ENCODE peak calls at places on chromosomes 2 and 18, in seven cellular contexts. K, U, E, T, V, B and J are unnamed samples.

GRCh38 chr2:203567786-203568185 is 32.7 kb upstream of the RAPH1 start:
- DNase-seq in K (no peak), U (no peak), E (no peak), T (no peak), V (no peak), B (no peak), J (no peak)

GRCh38 chr18:12377556-12378553 is 828 bp upstream of the AFG3L2 start:
- DNase-seq in K (peak; percentile 83), U (no peak), E (no peak), T (no peak), V (no peak), B (peak; percentile 98), J (no peak)

GRCh38 chr18:51038110-51038509 is 8.1 kb downstream of the SMAD4 start:
- DNase-seq in K (no peak), U (no peak), E (peak; percentile 94), T (no peak), V (no peak), B (no peak), J (no peak)

GRCh38 chr2:55361465-55362189 is 58.0 kb downstream of the CCDC88A start:
- DNase-seq in K (no peak), U (no peak), E (no peak), T (no peak), V (no peak), B (no peak), J (no peak)

GRCh38 chr2:112692914-112693313 is 27.9 kb upstream of the NT5DC4 start:
- DNase-seq in K (no peak), U (no peak), E (no peak), T (no peak), V (no peak), B (no peak), J (no peak)

GRCh38 chr2:74834806-74835755 is 1.2 kb downstream of the HK2 start:
- DNase-seq in K (peak; percentile 31), U (peak; percentile 78), E (peak; percentile 55), T (no peak), V (no peak), B (peak; percentile 97), J (peak; percentile 79)

GRCh38 chr2:190841707-190842505 is 38.7 kb upstream of the GLS start:
- DNase-seq in K (peak; percentile 60), U (no peak), E (peak; percentile 42), T (no peak), V (no peak), B (no peak), J (no peak)

GRCh38 chr2:119523959-119524694 is at the start of gene SCTR:
- DNase-seq in K (no peak), U (no peak), E (no peak), T (no peak), V (no peak), B (peak; percentile 69), J (no peak)

GRCh38 chr2:235300368-235301201 is 193.3 kb upstream of the AGAP1 start:
- DNase-seq in K (no peak), U (no peak), E (no peak), T (no peak), V (no peak), B (no peak), J (no peak)

GRCh38 chr2:125745514-125745913 is 910.4 kb upstream of the GYPC start:
- DNase-seq in K (no peak), U (no peak), E (peak; percentile 49), T (peak; percentile 4), V (no peak), B (peak; percentile 73), J (no peak)

GRCh38 chr2:157822993-157823392 is 53.1 kb downstream of the ACVR1 start:
- DNase-seq in K (no peak), U (no peak), E (no peak), T (no peak), V (no peak), B (no peak), J (no peak)

GRCh38 chr2:172373761-172374160 is 53.6 kb upstream of the ITGA6 start:
- DNase-seq in K (no peak), U (no peak), E (no peak), T (no peak), V (no peak), B (no peak), J (no peak)

GRCh38 chr2:191857406-191857805 is 10.5 kb upstream of the CAVIN2 start:
- DNase-seq in K (no peak), U (no peak), E (no peak), T (no peak), V (no peak), B (no peak), J (no peak)

GRCh38 chr2:55581875-55582547 is 35.4 kb downstream of the PPP4R3B start:
- DNase-seq in K (no peak), U (no peak), E (no peak), T (no peak), V (no peak), B (no peak), J (no peak)

GRCh38 chr2:190637331-190637734 is 11.6 kb upstream of the NAB1 start:
- DNase-seq in K (no peak), U (no peak), E (no peak), T (no peak), V (no peak), B (no peak), J (no peak)

GRCh38 chr2:85553184-85553583 is 8.1 kb downstream of the GGCX start:
- DNase-seq in K (no peak), U (no peak), E (no peak), T (no peak), V (no peak), B (no peak), J (no peak)

GRCh38 chr2:217047209-217047998 is 187.5 kb upstream of the TNP1 start:
- DNase-seq in K (peak; percentile 8), U (no peak), E (peak; percentile 23), T (no peak), V (no peak), B (no peak), J (no peak)

GRCh38 chr2:180979086-180979934 is 1.1 kb upstream of the UBE2E3 start:
- DNase-seq in K (no peak), U (no peak), E (peak; percentile 82), T (no peak), V (no peak), B (peak; percentile 4), J (no peak)

GRCh38 chr2:174633621-174633927 is 36.0 kb upstream of the WIPF1 start:
- DNase-seq in K (no peak), U (no peak), E (no peak), T (no peak), V (no peak), B (no peak), J (peak; percentile 15)

GRCh38 chr2:9984217-9984739 is 32.8 kb downstream of the GRHL1 start:
- DNase-seq in K (peak; percentile 90), U (peak; percentile 61), E (peak; percentile 38), T (peak; percentile 20), V (peak; percentile 47), B (peak; percentile 78), J (peak; percentile 2)

GRCh38 chr18:1463981-1464380 is 559.3 kb downstream of the ADCYAP1 start:
- DNase-seq in K (no peak), U (no peak), E (no peak), T (no peak), V (no peak), B (no peak), J (no peak)

GRCh38 chr2:15547100-15547499 is 14.0 kb downstream of the NBAS start:
- DNase-seq in K (no peak), U (no peak), E (no peak), T (no peak), V (no peak), B (no peak), J (no peak)

GRCh38 chr18:33440384-33441043 is at the start of gene CCDC178:
- DNase-seq in K (peak; percentile 7), U (peak; percentile 13), E (no peak), T (no peak), V (no peak), B (peak; percentile 83), J (no peak)

GRCh38 chr2:27303093-27304025 is 4.9 kb downstream of the UCN start:
- DNase-seq in K (peak; percentile 86), U (peak; percentile 69), E (peak; percentile 86), T (no peak), V (peak; percentile 70), B (peak; percentile 91), J (peak; percentile 74)

GRCh38 chr2:172440795-172441194 is 13.4 kb downstream of the ITGA6 start:
- DNase-seq in K (no peak), U (no peak), E (no peak), T (no peak), V (no peak), B (no peak), J (no peak)

DNA sequence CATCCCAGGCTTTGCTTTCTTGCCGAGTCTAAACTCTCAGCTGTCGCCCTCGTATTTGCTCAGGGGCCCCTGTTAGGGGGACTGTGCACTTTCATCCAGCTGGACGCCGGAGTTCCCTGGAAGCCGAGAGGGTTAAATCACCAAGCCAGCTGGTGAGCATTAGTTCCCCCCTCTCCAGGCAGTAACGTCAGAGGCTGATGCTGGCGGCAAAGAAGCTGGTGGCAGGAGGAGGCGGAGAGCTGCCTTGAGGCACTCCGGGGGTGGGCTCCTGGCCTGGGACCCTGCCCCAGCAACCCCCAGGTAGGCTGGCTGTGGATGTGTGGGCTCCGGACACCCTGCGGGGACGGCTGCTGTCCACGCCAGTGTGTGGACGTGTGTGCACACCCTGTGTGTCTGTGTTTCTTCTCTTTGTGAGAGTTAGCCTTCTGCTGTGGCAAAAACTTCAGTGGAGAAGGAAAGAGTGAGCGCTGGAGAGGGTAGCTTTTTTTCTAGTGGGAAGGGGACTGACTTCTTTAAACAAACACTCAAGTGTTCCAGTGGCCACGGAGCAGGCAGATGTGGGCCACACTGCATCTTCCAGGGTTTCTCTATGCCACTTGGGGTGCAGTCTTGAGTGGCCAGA is 84.7 kb downstream of the GLI2 start:
- DNase-seq in K (no peak), U (no peak), E (no peak), T (no peak), V (no peak), B (no peak), J (no peak)
- TF ChIP-seq REST in K (no peak), U (no peak), E (no peak), T (no peak), V (no peak), B (no peak), J (no peak)

GRCh38 chr18:57737661-57738060 is 65.5 kb downstream of the ATP8B1 start:
- DNase-seq in K (peak; percentile 60), U (no peak), E (peak; percentile 83), T (no peak), V (no peak), B (no peak), J (peak; percentile 99)
- TF ChIP-seq REST in K (no peak), U (no peak), E (no peak), T (no peak), V (no peak), B (no peak), J (peak; percentile 39)

GRCh38 chr2:114609203-114609602 is 166.8 kb downstream of the DPP10 start:
- DNase-seq in K (no peak), U (no peak), E (no peak), T (no peak), V (no peak), B (no peak), J (no peak)

GRCh38 chr2:114610677-114611076 is 168.2 kb downstream of the DPP10 start:
- DNase-seq in K (no peak), U (no peak), E (no peak), T (no peak), V (no peak), B (no peak), J (no peak)

GRCh38 chr2:114614599-114614998 is 172.2 kb downstream of the DPP10 start:
- DNase-seq in K (no peak), U (no peak), E (no peak), T (no peak), V (no peak), B (no peak), J (no peak)
- TF ChIP-seq REST in K (no peak), U (no peak), E (no peak), T (no peak), V (no peak), B (no peak), J (no peak)

GRCh38 chr2:44955593-44956449 is 14.3 kb downstream of the SIX3 start:
- DNase-seq in K (peak; percentile 79), U (peak; percentile 78), E (peak; percentile 50), T (no peak), V (peak; percentile 46), B (peak; percentile 91), J (peak; percentile 40)
- TF ChIP-seq REST in K (no peak), U (no peak), E (no peak), T (no peak), V (no peak), B (no peak), J (no peak)